ENCODE peak calls at places on chromosomes 6 and 20, in seven cellular contexts. One of them, this sample, is unnamed.
A peak's percentile ranks its signal among the peaks of the same experiment; 100 is the strongest.

GRCh38 chr6:138588805-138589434 is 89.6 kb upstream of the NHSL1 start:
- DNase-seq in stimulated activated CD4-positive, alpha-beta T cell treated with anti-CD3 and anti-CD28 coated beads, Interleukin-15, amount 100 ng/mL, for 1 hour: peak; percentile 3
- DNase-seq in ureter: peak; percentile 54
- DNase-seq in type B pancreatic cell: no peak
- DNase-seq in A549: peak; percentile 69
- DNase-seq in M059J: peak; percentile 79
- DNase-seq in endothelial cell: peak; percentile 62
- DNase-seq in this sample: peak; percentile 88

GRCh38 chr6:31794866-31795615 is 511 bp downstream of the VARS1 start:
- DNase-seq in type B pancreatic cell: no peak
- DNase-seq in A549: peak; percentile 25
- DNase-seq in M059J: peak; percentile 69
- DNase-seq in endothelial cell: no peak
- DNase-seq in ureter: no peak
- DNase-seq in stimulated activated CD4-positive, alpha-beta T cell treated with anti-CD3 and anti-CD28 coated beads, Interleukin-15, amount 100 ng/mL, for 1 hour: no peak
- DNase-seq in this sample: peak; percentile 5

GRCh38 chr6:43076093-43076927 is at the start of gene PTK7:
- DNase-seq in M059J: peak; percentile 64
- DNase-seq in type B pancreatic cell: peak; percentile 89
- DNase-seq in A549: no peak
- DNase-seq in ureter: peak; percentile 62
- DNase-seq in stimulated activated CD4-positive, alpha-beta T cell treated with anti-CD3 and anti-CD28 coated beads, Interleukin-15, amount 100 ng/mL, for 1 hour: peak; percentile 28
- DNase-seq in endothelial cell: peak; percentile 87
- DNase-seq in this sample: peak; percentile 92

GRCh38 chr20:23636908-23637281 is 860 bp downstream of the CST3 start:
- DNase-seq in A549: no peak
- DNase-seq in M059J: no peak
- DNase-seq in type B pancreatic cell: no peak
- DNase-seq in ureter: no peak
- DNase-seq in endothelial cell: no peak
- DNase-seq in stimulated activated CD4-positive, alpha-beta T cell treated with anti-CD3 and anti-CD28 coated beads, Interleukin-15, amount 100 ng/mL, for 1 hour: no peak
- DNase-seq in this sample: no peak

GRCh38 chr6:167778497-167779122 is 48.1 kb upstream of the AFDN start:
- DNase-seq in stimulated activated CD4-positive, alpha-beta T cell treated with anti-CD3 and anti-CD28 coated beads, Interleukin-15, amount 100 ng/mL, for 1 hour: no peak
- DNase-seq in A549: no peak
- DNase-seq in ureter: peak; percentile 59
- DNase-seq in endothelial cell: no peak
- DNase-seq in M059J: no peak
- DNase-seq in type B pancreatic cell: no peak
- DNase-seq in this sample: no peak

GRCh38 chr6:112337209-112337638 is 9.9 kb upstream of the RFPL4B start:
- DNase-seq in endothelial cell: peak; percentile 61
- DNase-seq in stimulated activated CD4-positive, alpha-beta T cell treated with anti-CD3 and anti-CD28 coated beads, Interleukin-15, amount 100 ng/mL, for 1 hour: no peak
- DNase-seq in ureter: no peak
- DNase-seq in type B pancreatic cell: no peak
- DNase-seq in M059J: peak; percentile 87
- DNase-seq in A549: peak; percentile 39
- DNase-seq in this sample: peak; percentile 81

GRCh38 chr20:36506253-36506652 is 35.1 kb upstream of the MYL9 start:
- DNase-seq in type B pancreatic cell: no peak
- DNase-seq in stimulated activated CD4-positive, alpha-beta T cell treated with anti-CD3 and anti-CD28 coated beads, Interleukin-15, amount 100 ng/mL, for 1 hour: no peak
- DNase-seq in endothelial cell: no peak
- DNase-seq in ureter: no peak
- DNase-seq in M059J: peak; percentile 30
- DNase-seq in A549: peak; percentile 44
- DNase-seq in this sample: peak; percentile 39

GRCh38 chr20:50676888-50677287 is 14.5 kb downstream of the RIPOR3 start:
- DNase-seq in type B pancreatic cell: no peak
- DNase-seq in stimulated activated CD4-positive, alpha-beta T cell treated with anti-CD3 and anti-CD28 coated beads, Interleukin-15, amount 100 ng/mL, for 1 hour: no peak
- DNase-seq in M059J: no peak
- DNase-seq in endothelial cell: no peak
- DNase-seq in A549: no peak
- DNase-seq in ureter: no peak
- DNase-seq in this sample: no peak

GRCh38 chr20:62317167-62317655 is 14.4 kb downstream of the ADRM1 start:
- DNase-seq in A549: no peak
- DNase-seq in endothelial cell: no peak
- DNase-seq in M059J: no peak
- DNase-seq in type B pancreatic cell: no peak
- DNase-seq in stimulated activated CD4-positive, alpha-beta T cell treated with anti-CD3 and anti-CD28 coated beads, Interleukin-15, amount 100 ng/mL, for 1 hour: no peak
- DNase-seq in ureter: no peak
- DNase-seq in this sample: no peak

GRCh38 chr6:169990095-169991030 is 238.9 kb downstream of the ERMARD start:
- DNase-seq in stimulated activated CD4-positive, alpha-beta T cell treated with anti-CD3 and anti-CD28 coated beads, Interleukin-15, amount 100 ng/mL, for 1 hour: peak; percentile 35
- DNase-seq in endothelial cell: no peak
- DNase-seq in A549: no peak
- DNase-seq in type B pancreatic cell: peak; percentile 55
- DNase-seq in M059J: peak; percentile 7
- DNase-seq in ureter: no peak
- DNase-seq in this sample: no peak